ENCODE peak calls at places on chromosomes 11 and 22, in six cellular contexts. D is dorsolateral prefrontal cortex; O is stimulated activated CD4-positive, alpha-beta T cell treated with anti-CD3 and anti-CD28 coated beads, TNF-alpha, amount 100 ng/mL, for 1 hour; S is EL; F is lower leg skin; K is DMS153. A is an unnamed sample.

GRCh38 chr11:66264893-66265292 is 3.5 kb upstream of the RAB1B start:
- DNase-seq in D (no peak), F (no peak), S (no peak), K (no peak), O (no peak), A (no peak)

GRCh38 chr22:38924197-38924952 is 33.0 kb upstream of the APOBEC3A start:
- DNase-seq in D (no peak), K (peak), F (peak), O (no peak), S (peak), A (peak)

GRCh38 chr22:50270302-50271010 is at the start of gene MAPK11:
- DNase-seq in D (no peak), K (peak), O (peak), S (peak), F (no peak), A (peak)

GRCh38 chr11:34204396-34205279 is 99.2 kb downstream of the NAT10 start:
- DNase-seq in F (no peak), S (peak), O (no peak), D (no peak), K (peak), A (no peak)

GRCh38 chr11:86818466-86819282 is 18.3 kb downstream of the PRSS23 start:
- DNase-seq in K (peak), O (no peak), F (no peak), D (no peak), S (peak), A (peak)

GRCh38 chr11:114399490-114399889 is 821 bp downstream of the C11orf71 start:
- DNase-seq in S (no peak), K (no peak), D (no peak), O (no peak), F (no peak), A (no peak)

GRCh38 chr11:71420455-71421241 is 27.5 kb downstream of the DHCR7 start:
- DNase-seq in D (no peak), O (no peak), S (peak), F (no peak), K (peak), A (peak)

GRCh38 chr11:11843233-11843632 is 1.5 kb downstream of the USP47 start:
- DNase-seq in O (no peak), D (no peak), S (peak), F (no peak), K (no peak), A (peak)

GRCh38 chr22:32788884-32789624 is 12.5 kb upstream of the TIMP3 start:
- DNase-seq in D (no peak), S (peak), K (no peak), O (no peak), F (no peak), A (peak)

GRCh38 chr11:30107899-30108298 is 91.1 kb upstream of the KCNA4 start:
- DNase-seq in S (peak), F (no peak), D (no peak), K (no peak), O (no peak), A (peak)

GRCh38 chr11:36056160-36056751 is 112.4 kb downstream of the LDLRAD3 start:
- DNase-seq in K (no peak), S (peak), D (no peak), F (no peak), O (no peak), A (peak)